ENCODE peak calls at places on chromosome 15, in eight cellular contexts. H is K562, Y is choroid plexus epithelial cell, G is uterus, Z is WERI-Rb-1, A is prostate gland, E is lung, I is heart right ventricle. U is an unnamed sample.

GRCh38 chr15:62135532-62136134 is 29.5 kb downstream of the C2CD4B start:
- DNase-seq in G (peak), Z (no peak), H (no peak), A (peak), E (no peak), I (no peak), Y (peak), U (no peak)

GRCh38 chr15:101046826-101047225 is 127.7 kb downstream of the LRRK1 start:
- DNase-seq in A (no peak), E (peak), H (no peak), Z (peak), I (no peak), G (no peak), Y (no peak), U (no peak)

GRCh38 chr15:26887926-26888666 is 21.2 kb downstream of the GABRA5 start:
- DNase-seq in G (no peak), H (no peak), A (no peak), Y (no peak), I (no peak), E (no peak), Z (no peak), U (no peak)

GRCh38 chr15:90931737-90932659 is at the start of gene HDDC3:
- DNase-seq in A (peak), H (peak), G (peak), E (peak), Y (peak), Z (peak), I (peak), U (peak)

GRCh38 chr15:44435893-44436667 is 8.7 kb downstream of the CTDSPL2 start:
- DNase-seq in I (no peak), A (no peak), G (no peak), E (no peak), Z (no peak), Y (no peak), H (no peak), U (no peak)

GRCh38 chr15:62647195-62647865 is 395.2 kb upstream of the TPM1 start:
- DNase-seq in G (no peak), E (no peak), H (no peak), A (no peak), Z (no peak), I (no peak), Y (peak), U (no peak)

GRCh38 chr15:67097893-67098740 is 32.7 kb downstream of the SMAD3 start:
- DNase-seq in Y (peak), I (no peak), H (peak), A (peak), Z (no peak), E (no peak), G (peak), U (peak)

GRCh38 chr15:80710635-80711553 is 15.8 kb downstream of the ABHD17C start:
- DNase-seq in G (no peak), I (no peak), A (no peak), E (no peak), H (no peak), Z (no peak), Y (no peak), U (no peak)

GRCh38 chr15:80744826-80745225 is 34.3 kb upstream of the CEMIP start:
- DNase-seq in Z (no peak), G (no peak), E (no peak), H (no peak), I (no peak), A (no peak), Y (peak), U (no peak)

GRCh38 chr15:85751731-85752421 is 42.8 kb downstream of the KLHL25 start:
- DNase-seq in H (no peak), E (no peak), G (peak), A (no peak), I (no peak), Y (no peak), Z (no peak), U (peak)

GRCh38 chr15:85750807-85751730 is 43.7 kb downstream of the KLHL25 start:
- DNase-seq in Z (peak), H (no peak), G (peak), E (no peak), Y (peak), I (no peak), A (no peak), U (peak)

GRCh38 chr15:85753791-85754452 is 40.8 kb downstream of the KLHL25 start:
- DNase-seq in A (no peak), Y (no peak), I (no peak), H (no peak), E (no peak), Z (no peak), G (peak), U (peak)

GRCh38 chr15:85753261-85753660 is 41.5 kb downstream of the KLHL25 start:
- DNase-seq in Z (no peak), I (no peak), G (no peak), H (no peak), Y (no peak), E (no peak), A (no peak), U (peak)

GRCh38 chr15:85752591-85752990 is 42.1 kb downstream of the KLHL25 start:
- DNase-seq in Y (no peak), Z (no peak), G (peak), H (no peak), A (peak), I (no peak), E (peak), U (no peak)
- H3K4me3 ChIP-seq in Y (no peak), Z (no peak), G (no peak), H (no peak), A (no peak), I (no peak), E (no peak), U (no peak)

DNA sequence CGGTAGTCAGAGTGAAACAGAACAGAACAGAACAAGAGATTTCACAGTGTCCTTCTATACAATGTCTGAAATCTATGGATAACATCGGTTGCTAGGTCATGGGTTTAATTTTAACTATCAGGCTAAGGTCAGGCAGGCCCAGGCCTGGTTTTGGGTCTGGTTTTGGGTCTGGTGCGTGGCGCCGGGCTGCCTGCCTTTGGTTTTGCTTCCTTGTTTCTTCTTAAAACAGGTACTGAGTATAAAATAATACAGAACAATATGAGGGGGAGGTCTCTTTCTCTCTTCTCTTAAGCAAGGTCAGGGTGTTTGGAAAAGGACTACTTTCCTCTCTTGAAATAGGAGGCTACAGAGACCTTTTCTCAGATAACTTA is 1.4 kb downstream of the AEN start:
- DNase-seq in H (no peak), Y (no peak), E (no peak), G (no peak), A (no peak), I (no peak), Z (no peak), U (no peak)
- H3K4me3 ChIP-seq in H (peak), Y (peak), E (no peak), G (no peak), A (peak), I (peak), Z (peak), U (peak)

DNA sequence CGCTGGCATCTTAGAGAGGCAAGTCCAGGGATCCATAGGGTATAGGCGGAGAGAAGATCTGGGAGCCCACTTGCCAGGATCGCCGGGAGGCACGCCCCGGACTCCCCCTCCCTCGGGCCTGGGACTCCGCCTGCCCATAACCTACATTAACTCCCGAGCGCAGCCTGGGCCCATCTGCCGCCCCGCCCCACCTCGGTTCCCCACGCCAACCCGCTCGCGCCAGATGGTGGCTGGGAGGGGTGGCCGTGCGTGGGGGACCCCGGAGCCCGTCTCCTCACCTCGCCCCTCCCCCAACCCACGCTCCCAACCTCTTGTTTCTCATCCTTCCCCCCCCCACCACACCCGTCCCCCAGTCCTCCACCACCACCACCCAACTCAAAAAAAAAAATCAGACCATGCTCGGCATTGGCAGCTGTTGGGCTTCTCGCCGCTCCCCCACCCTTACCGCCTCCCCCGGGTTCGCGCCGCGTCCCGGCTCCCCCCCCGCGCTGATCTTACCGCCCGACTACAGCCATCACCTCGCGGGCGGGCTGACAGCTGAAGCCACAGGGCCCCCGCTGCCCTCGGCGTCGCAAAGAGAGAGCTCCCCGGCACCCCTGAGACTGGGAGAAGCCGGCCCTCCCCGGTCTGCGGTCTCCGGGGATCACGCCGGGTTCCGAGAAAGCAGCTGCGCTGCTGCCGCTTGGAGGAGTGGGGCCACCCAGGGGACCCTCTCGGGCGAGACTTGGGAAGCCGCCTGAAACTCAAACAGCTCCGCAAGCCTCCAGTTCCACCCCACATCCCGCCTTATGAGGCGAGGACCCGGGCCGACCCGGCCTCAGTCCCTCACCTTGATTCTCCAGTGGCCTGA is 1.4 kb upstream of the DLL4 start:
- DNase-seq in H (peak), E (no peak), I (no peak), G (no peak), Y (no peak), A (no peak), Z (peak), U (no peak)
- H3K4me3 ChIP-seq in H (peak), E (peak), I (peak), G (peak), Y (peak), A (peak), Z (peak), U (peak)

GRCh38 chr15:49055630-49056029 is 9.4 kb upstream of the SECISBP2L start:
- DNase-seq in Y (no peak), G (no peak), E (no peak), H (no peak), I (no peak), A (no peak), Z (no peak), U (no peak)
- H3K4me3 ChIP-seq in Y (no peak), G (no peak), E (no peak), H (no peak), I (no peak), A (no peak), Z (no peak), U (no peak)

GRCh38 chr15:89494006-89494405 is 2.4 kb downstream of the RHCG start:
- DNase-seq in E (no peak), A (no peak), G (no peak), I (no peak), Y (no peak), Z (no peak), H (no peak), U (no peak)

GRCh38 chr15:89496155-89497098 is at the start of gene RHCG:
- DNase-seq in E (no peak), I (no peak), Z (no peak), H (peak), Y (peak), A (no peak), G (no peak), U (no peak)

GRCh38 chr15:89494941-89495637 is 1.3 kb downstream of the RHCG start:
- DNase-seq in Z (peak), H (peak), I (no peak), A (no peak), G (no peak), E (no peak), Y (peak), U (no peak)

GRCh38 chr15:89492934-89493631 is 3.3 kb downstream of the RHCG start:
- DNase-seq in G (no peak), Y (no peak), E (no peak), A (no peak), I (no peak), H (no peak), Z (no peak), U (no peak)

DNA sequence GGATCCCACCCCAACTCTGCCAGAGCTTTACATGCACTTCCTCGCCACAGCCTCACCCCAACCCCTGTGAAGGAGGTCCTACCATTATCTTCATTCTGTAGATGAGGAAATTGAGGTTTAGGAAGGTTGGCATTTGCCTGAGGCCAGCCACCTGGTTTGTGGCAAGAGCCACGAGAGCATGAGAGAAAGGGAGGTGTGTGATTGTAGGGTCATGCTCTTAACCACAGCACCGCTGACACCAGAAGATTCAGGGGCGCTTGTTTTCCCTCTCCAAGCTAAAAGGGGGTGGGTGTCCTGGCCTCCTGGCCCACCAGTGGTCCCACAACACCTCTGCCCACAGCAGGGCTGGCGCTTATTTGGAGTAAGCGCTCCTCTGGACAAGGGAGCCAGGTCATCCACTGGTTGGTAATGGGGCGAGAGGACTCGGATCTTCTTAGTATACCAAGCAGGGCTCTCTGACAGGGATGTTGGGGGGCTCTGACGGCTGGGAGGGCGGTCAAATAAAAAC is 691 bp downstream of the RHCG start:
- DNase-seq in A (no peak), H (no peak), I (no peak), E (no peak), G (no peak), Y (no peak), Z (no peak), U (no peak)
- H3K4me3 ChIP-seq in A (no peak), H (no peak), I (no peak), E (no peak), G (no peak), Y (no peak), Z (no peak), U (no peak)

DNA sequence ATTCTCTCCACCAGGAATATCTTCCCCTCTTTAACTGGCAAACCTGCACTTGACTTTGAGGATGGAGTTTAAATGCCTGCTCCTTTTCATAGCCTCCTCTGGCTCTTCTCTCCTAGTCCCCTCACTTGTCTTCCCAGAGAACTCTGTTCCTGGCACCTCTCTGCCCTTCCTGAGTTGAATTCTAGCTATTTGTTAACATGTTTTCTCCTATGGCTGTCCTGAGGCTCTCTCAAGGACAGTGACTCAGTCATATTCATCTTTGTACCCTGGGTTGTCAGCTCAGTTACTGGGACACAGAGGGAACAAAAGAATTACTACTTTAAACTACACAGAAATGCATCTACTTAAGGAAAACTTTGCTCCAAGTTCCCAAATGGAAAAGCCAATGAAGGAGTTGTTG is 365.1 kb upstream of the ICE2 start:
- DNase-seq in E (no peak), H (no peak), Y (no peak), A (no peak), G (no peak), Z (no peak), I (no peak), U (no peak)
- H3K4me3 ChIP-seq in E (no peak), H (no peak), Y (no peak), A (no peak), G (no peak), Z (no peak), I (no peak), U (no peak)

GRCh38 chr15:86919581-86919980 is 839.9 kb downstream of the AGBL1 start:
- DNase-seq in E (no peak), A (no peak), I (no peak), Y (no peak), Z (no peak), G (no peak), H (no peak), U (no peak)

GRCh38 chr15:86916671-86917450 is 837.2 kb downstream of the AGBL1 start:
- DNase-seq in G (no peak), Y (no peak), Z (no peak), H (no peak), E (no peak), I (peak), A (peak), U (no peak)

GRCh38 chr15:86911022-86911421 is 831.4 kb downstream of the AGBL1 start:
- DNase-seq in E (no peak), Y (no peak), G (no peak), I (no peak), Z (no peak), H (no peak), A (no peak), U (no peak)

GRCh38 chr15:86915811-86916331 is 836.2 kb downstream of the AGBL1 start:
- DNase-seq in Z (peak), I (no peak), A (peak), H (peak), E (no peak), G (peak), Y (peak), U (no peak)
- H3K4me3 ChIP-seq in Z (no peak), I (no peak), A (no peak), H (no peak), E (no peak), G (no peak), Y (no peak), U (no peak)